ENCODE peak calls at places on chromosomes 5 and 9, in five cellular contexts. I is mucosa of descending colon, T is lower leg skin, S is fibroblast of pulmonary artery, O is IMR-90. V is an unnamed sample.

GRCh38 chr9:134968011-134968822 is 50.5 kb upstream of the FCN1 start:
- DNase-seq in I (peak), T (peak), S (peak), O (peak), V (peak)

GRCh38 chr5:610744-611730 is 1.1 kb upstream of the CEP72 start:
- DNase-seq in I (peak), T (peak), S (no peak), O (no peak), V (no peak)

GRCh38 chr5:62473209-62473608 is 60.6 kb downstream of the IPO11 start:
- DNase-seq in I (no peak), T (no peak), S (peak), O (peak), V (peak)

GRCh38 chr5:172641359-172642045 is 439 bp downstream of the NEURL1B start:
- DNase-seq in I (no peak), T (no peak), S (no peak), O (no peak), V (no peak)

GRCh38 chr5:88298425-88298824 is 29.8 kb upstream of the TMEM161B start:
- DNase-seq in I (no peak), T (no peak), S (peak), O (peak), V (peak)

GRCh38 chr5:142287096-142287972 is 37.5 kb downstream of the SPRY4 start:
- DNase-seq in I (no peak), T (no peak), S (no peak), O (no peak), V (no peak)

GRCh38 chr5:113061851-113062631 is 85.4 kb downstream of the DCP2 start:
- DNase-seq in I (no peak), T (no peak), S (peak), O (peak), V (peak)

GRCh38 chr5:132456553-132457361 is 33.8 kb downstream of the IRF1 start:
- DNase-seq in I (peak), T (peak), S (peak), O (no peak), V (peak)

GRCh38 chr5:170315154-170315553 is 17.6 kb upstream of the LCP2 start:
- DNase-seq in I (no peak), T (peak), S (peak), O (no peak), V (peak)

GRCh38 chr9:35651964-35652828 is 1.5 kb upstream of the SIT1 start:
- DNase-seq in I (no peak), T (no peak), S (peak), O (peak), V (peak)

GRCh38 chr5:88674262-88675158 is 208.5 kb downstream of the MEF2C start:
- DNase-seq in I (peak), T (no peak), S (no peak), O (no peak), V (no peak)

GRCh38 chr9:34574632-34575031 is 14.9 kb downstream of the CNTFR start:
- DNase-seq in I (no peak), T (no peak), S (no peak), O (no peak), V (no peak)

GRCh38 chr9:95023217-95024003 is 294.1 kb downstream of the FANCC start:
- DNase-seq in I (no peak), T (no peak), S (peak), O (peak), V (peak)

GRCh38 chr5:32753765-32754164 is 42.6 kb downstream of the NPR3 start:
- DNase-seq in I (no peak), T (no peak), S (peak), O (peak), V (peak)

GRCh38 chr9:126125577-126125976 is 201.1 kb upstream of the MVB12B start:
- DNase-seq in I (no peak), T (peak), S (no peak), O (no peak), V (no peak)

GRCh38 chr5:1110930-1111726 is 735 bp downstream of the SLC12A7 start:
- DNase-seq in I (peak), T (no peak), S (no peak), O (no peak), V (no peak)

GRCh38 chr5:8520922-8521321 is 652.0 kb downstream of the MTRR start:
- DNase-seq in I (no peak), T (no peak), S (no peak), O (no peak), V (no peak)

GRCh38 chr9:136881691-136882108 is 4.6 kb upstream of the TRAF2 start:
- DNase-seq in I (peak), T (no peak), S (peak), O (peak), V (no peak)

GRCh38 chr5:1633605-1634336 is 110.0 kb upstream of the LPCAT1 start:
- DNase-seq in I (peak), T (peak), S (peak), O (peak), V (peak)

GRCh38 chr9:120893585-120893857 is 16.5 kb upstream of the PHF19 start:
- DNase-seq in I (no peak), T (no peak), S (no peak), O (peak), V (peak)

GRCh38 chr5:91158011-91158410 is 225.1 kb downstream of the ARRDC3 start:
- DNase-seq in I (no peak), T (no peak), S (no peak), O (no peak), V (no peak)

DNA sequence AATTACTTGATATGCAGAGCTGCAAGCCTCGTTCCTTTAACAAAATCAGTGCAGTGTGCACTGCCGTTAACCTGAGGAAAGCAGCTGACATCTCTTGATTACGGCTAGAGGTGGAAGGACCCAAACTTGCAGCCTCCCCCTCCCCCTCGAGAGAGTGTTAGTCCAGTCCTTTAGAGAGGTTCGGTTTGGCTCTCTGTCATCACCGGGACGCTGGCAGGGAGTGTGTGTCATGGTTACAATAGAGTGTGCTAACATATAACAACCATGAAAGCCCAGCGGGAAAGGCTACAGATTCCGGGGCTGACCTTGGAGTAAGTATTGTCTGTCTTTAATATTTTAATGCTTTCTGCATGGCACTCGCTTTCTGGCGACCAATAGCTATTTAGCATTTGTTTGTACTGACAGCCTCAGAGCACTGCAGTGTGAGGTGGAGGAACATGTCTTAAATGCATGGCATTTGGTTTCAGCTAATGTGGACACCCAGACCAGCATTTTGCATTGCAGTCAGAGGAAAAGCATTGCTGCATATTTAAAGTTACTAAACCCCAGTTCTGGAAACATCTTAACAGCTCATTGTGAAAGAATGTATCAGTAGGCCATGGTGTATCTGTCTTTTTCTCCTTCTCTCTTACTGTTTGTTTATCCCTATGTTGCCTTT is 237.5 kb downstream of the CD180 start:
- DNase-seq in I (no peak), T (no peak), S (peak), O (peak), V (peak)
- H3K4me3 ChIP-seq in I (no peak), T (no peak), S (peak), O (peak), V (peak)

GRCh38 chr5:135832941-135833340 is 1.5 kb upstream of the SLC25A48 start:
- DNase-seq in I (no peak), T (no peak), S (no peak), O (no peak), V (no peak)

GRCh38 chr5:135835766-135836165 is 1.3 kb downstream of the SLC25A48 start:
- DNase-seq in I (no peak), T (peak), S (no peak), O (no peak), V (no peak)

GRCh38 chr5:135833521-135833920 is 942 bp upstream of the SLC25A48 start:
- DNase-seq in I (no peak), T (peak), S (no peak), O (no peak), V (no peak)

GRCh38 chr5:135833961-135834638 is 363 bp upstream of the SLC25A48 start:
- DNase-seq in I (no peak), T (peak), S (peak), O (no peak), V (peak)

DNA sequence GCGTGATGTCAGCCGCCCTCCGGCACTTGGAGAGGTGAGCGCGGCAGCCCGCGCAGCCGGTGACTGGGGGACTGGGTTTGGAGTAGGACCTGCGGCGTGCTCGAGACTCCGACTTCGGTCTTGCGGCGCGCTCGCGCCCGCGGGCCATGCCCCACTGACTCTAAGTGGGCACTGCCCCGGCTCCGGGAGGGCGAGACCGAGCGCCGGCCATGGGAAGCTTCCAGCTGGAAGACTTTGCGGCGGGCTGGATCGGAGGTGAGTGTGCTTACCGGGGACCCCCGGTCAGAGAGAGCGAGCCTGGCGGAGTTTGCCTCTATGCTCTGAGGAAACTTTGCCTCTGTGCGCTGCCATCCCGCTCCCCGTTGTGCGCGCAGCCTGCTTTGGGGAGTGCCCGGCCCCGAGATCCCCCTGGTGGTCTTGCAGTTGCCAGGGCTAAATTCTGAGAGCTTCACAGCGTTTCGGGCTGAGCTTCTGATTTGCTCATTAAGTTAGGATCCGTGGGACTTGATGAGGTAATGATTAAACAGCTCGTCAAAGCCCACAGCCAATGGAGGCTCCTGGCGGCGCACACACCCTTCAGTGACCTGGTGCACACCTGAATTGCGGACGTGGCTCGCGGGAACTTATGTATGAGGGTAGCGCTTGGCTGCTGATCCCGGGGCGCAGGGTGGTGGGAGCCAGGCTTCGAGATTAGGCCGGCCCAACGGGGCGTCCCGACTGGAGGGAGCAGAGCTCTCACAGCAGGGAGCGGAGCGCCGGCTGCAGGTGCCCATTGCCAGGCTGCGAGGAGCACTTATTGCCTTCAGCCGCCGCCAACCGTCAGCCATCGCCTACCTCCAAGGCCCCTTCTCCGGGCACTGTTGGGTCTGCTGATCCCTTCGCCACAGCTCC is at the start of gene SLC25A48:
- DNase-seq in I (peak), T (peak), S (no peak), O (peak), V (no peak)
- TF ChIP-seq CTCF in I (no peak), T (no peak), S (no peak), O (peak), V (no peak)

GRCh38 chr5:73797142-73797530 is 171.1 kb downstream of the ARHGEF28 start:
- DNase-seq in I (no peak), T (no peak), S (peak), O (peak), V (peak)

GRCh38 chr5:73799401-73799972 is 173.5 kb downstream of the ARHGEF28 start:
- DNase-seq in I (no peak), T (no peak), S (no peak), O (no peak), V (no peak)

GRCh38 chr5:73796164-73797141 is 170.5 kb downstream of the ARHGEF28 start:
- DNase-seq in I (no peak), T (no peak), S (peak), O (peak), V (peak)

DNA sequence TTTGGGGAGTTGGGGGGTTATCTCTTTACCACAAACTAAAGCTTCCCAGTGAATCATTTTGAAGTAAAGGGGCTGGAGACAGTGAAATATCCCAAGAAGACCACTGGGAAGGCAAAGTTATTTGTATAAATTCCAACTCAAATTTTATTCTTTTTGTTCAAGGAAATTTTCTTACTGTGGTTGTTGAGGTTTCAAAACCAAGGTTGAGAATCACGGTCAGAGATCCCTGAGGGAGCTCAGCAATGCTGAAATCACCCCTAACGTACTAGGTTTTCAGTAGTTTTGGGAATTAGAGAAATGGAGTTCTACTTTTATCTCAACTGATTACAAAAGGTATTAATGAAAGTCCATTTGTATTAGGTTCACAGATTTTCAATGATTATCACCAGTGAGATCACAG is 175.7 kb downstream of the ARHGEF28 start:
- DNase-seq in I (no peak), T (no peak), S (no peak), O (no peak), V (no peak)
- H3K4me3 ChIP-seq in I (no peak), T (no peak), S (no peak), O (no peak), V (no peak)

GRCh38 chr5:68255305-68256130 is 40.0 kb downstream of the PIK3R1 start:
- DNase-seq in I (no peak), T (no peak), S (no peak), O (no peak), V (no peak)

GRCh38 chr5:68251804-68252648 is 36.5 kb downstream of the PIK3R1 start:
- DNase-seq in I (no peak), T (peak), S (peak), O (peak), V (peak)

GRCh38 chr5:68252678-68253520 is 37.3 kb downstream of the PIK3R1 start:
- DNase-seq in I (no peak), T (no peak), S (peak), O (peak), V (peak)

GRCh38 chr5:68251386-68251785 is 35.8 kb downstream of the PIK3R1 start:
- DNase-seq in I (no peak), T (no peak), S (peak), O (peak), V (peak)

GRCh38 chr5:68253612-68254341 is 38.2 kb downstream of the PIK3R1 start:
- DNase-seq in I (no peak), T (no peak), S (no peak), O (no peak), V (peak)
- TF ChIP-seq CTCF in I (no peak), T (no peak), S (no peak), O (no peak), V (no peak)

GRCh38 chr5:10633271-10634049 is 69.6 kb downstream of the ANKRD33B start:
- DNase-seq in I (no peak), T (peak), S (no peak), O (no peak), V (no peak)

GRCh38 chr5:10632110-10632903 is 68.4 kb downstream of the ANKRD33B start:
- DNase-seq in I (peak), T (peak), S (no peak), O (peak), V (peak)

GRCh38 chr5:10630126-10630525 is 66.3 kb downstream of the ANKRD33B start:
- DNase-seq in I (no peak), T (no peak), S (no peak), O (no peak), V (no peak)

GRCh38 chr5:10629661-10630060 is 65.8 kb downstream of the ANKRD33B start:
- DNase-seq in I (no peak), T (no peak), S (no peak), O (no peak), V (no peak)

GRCh38 chr5:10631597-10631996 is 67.7 kb downstream of the ANKRD33B start:
- DNase-seq in I (no peak), T (no peak), S (no peak), O (no peak), V (no peak)
- H3K4me3 ChIP-seq in I (no peak), T (no peak), S (no peak), O (no peak), V (no peak)

GRCh38 chr9:1709347-1709746 is 305.8 kb upstream of the SMARCA2 start:
- DNase-seq in I (no peak), T (no peak), S (no peak), O (no peak), V (peak)
- TF ChIP-seq CTCF in I (no peak), T (no peak), S (peak), O (no peak), V (peak)

DNA sequence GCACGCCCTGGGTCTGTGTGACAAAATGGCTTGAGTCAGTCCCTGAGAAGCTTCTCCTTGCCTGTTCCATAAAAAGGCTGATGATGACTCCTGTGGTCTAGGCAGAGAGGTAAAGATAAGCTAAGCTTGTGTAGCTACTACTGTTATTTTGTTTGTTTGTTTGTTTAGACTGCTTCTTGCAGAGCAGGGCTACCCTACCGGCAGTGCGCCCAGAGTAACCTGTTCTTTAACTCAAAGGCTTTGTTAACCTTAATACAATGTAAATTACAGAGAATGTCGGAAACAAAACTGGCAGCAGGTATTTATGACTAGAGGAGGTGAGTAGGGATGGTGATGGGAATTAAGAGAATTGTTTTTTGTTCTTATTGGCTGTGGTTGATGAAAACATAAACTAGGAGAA is 87.6 kb downstream of the F2RL2 start:
- DNase-seq in I (no peak), T (no peak), S (no peak), O (no peak), V (no peak)
- H3K4me3 ChIP-seq in I (no peak), T (no peak), S (no peak), O (no peak), V (no peak)

GRCh38 chr5:33994845-33995244 is 10.4 kb upstream of the SLC45A2 start:
- DNase-seq in I (no peak), T (no peak), S (peak), O (peak), V (peak)
- TF ChIP-seq CTCF in I (no peak), T (no peak), S (no peak), O (peak), V (peak)